ENCODE peak calls at places on chromosomes 6 and 20, in eight cellular contexts. J is NCI-H1092 treated with DMSO at 0.1 percent for 48 hours, X is LoVo, Q is NCI-H1436, P is GM10248, R is HS-5, M is epithelial cell of esophagus, L is NCI-H345. U is an unnamed sample.

GRCh38 chr6:126153661-126154060 is 167.3 kb downstream of the TRMT11 start:
- DNase-seq in J (no peak), X (no peak), Q (no peak), P (no peak), R (no peak), M (no peak), L (no peak), U (no peak)

GRCh38 chr6:70706491-70707123 is 38.9 kb downstream of the SMAP1 start:
- DNase-seq in J (peak), X (peak), Q (peak), P (no peak), R (peak), M (peak), L (peak), U (peak)

GRCh38 chr20:21280496-21281016 is 22.6 kb upstream of the XRN2 start:
- DNase-seq in J (no peak), X (no peak), Q (no peak), P (peak), R (no peak), M (no peak), L (no peak), U (no peak)

GRCh38 chr6:161168281-161168891 is 105.5 kb downstream of the AGPAT4 start:
- DNase-seq in J (peak), X (no peak), Q (peak), P (no peak), R (peak), M (peak), L (peak), U (peak)

GRCh38 chr6:111711476-111711875 is 105.8 kb upstream of the TRAF3IP2 start:
- DNase-seq in J (peak), X (no peak), Q (peak), P (no peak), R (no peak), M (no peak), L (peak), U (no peak)

GRCh38 chr6:39059496-39060310 is 11.1 kb downstream of the GLP1R start:
- DNase-seq in J (peak), X (no peak), Q (no peak), P (no peak), R (no peak), M (no peak), L (no peak), U (peak)

GRCh38 chr6:127879685-127880084 is 21.2 kb downstream of the THEMIS start:
- DNase-seq in J (no peak), X (no peak), Q (peak), P (no peak), R (no peak), M (no peak), L (no peak), U (no peak)

GRCh38 chr6:130371921-130372320 is 6.1 kb downstream of the TMEM200A start:
- DNase-seq in J (no peak), X (no peak), Q (no peak), P (no peak), R (no peak), M (no peak), L (no peak), U (no peak)